ENCODE peak calls at places on chromosome 2, in four cellular contexts. C, J, R and M are unnamed samples.

GRCh38 chr2:152042636-152043615 is 55.9 kb downstream of the CACNB4 start:
- DNase-seq in J (no peak), R (no peak), C (no peak), M (no peak)

GRCh38 chr2:72031346-72032115 is 116.1 kb downstream of the CYP26B1 start:
- DNase-seq in C (no peak), J (no peak), R (no peak), M (no peak)

GRCh38 chr2:178514664-178515063 is 34.4 kb downstream of the PLEKHA3 start:
- DNase-seq in C (no peak), J (no peak), R (peak), M (no peak)

GRCh38 chr2:54059504-54059903 is 55.9 kb upstream of the ACYP2 start:
- DNase-seq in C (no peak), J (no peak), R (no peak), M (no peak)

GRCh38 chr2:182436252-182436651 is 9.4 kb upstream of the PDE1A start:
- DNase-seq in C (no peak), J (no peak), R (no peak), M (no peak)

GRCh38 chr2:85434677-85435076 is 16.2 kb downstream of the SH2D6 start:
- DNase-seq in C (no peak), J (no peak), R (no peak), M (no peak)

GRCh38 chr2:23414876-23415275 is 29.9 kb downstream of the KLHL29 start:
- DNase-seq in C (no peak), J (no peak), R (no peak), M (no peak)

GRCh38 chr2:167944825-167945659 is 302.4 kb downstream of the STK39 start:
- DNase-seq in C (no peak), R (no peak), J (no peak), M (no peak)

GRCh38 chr2:234521536-234521935 is 24.7 kb upstream of the ARL4C start:
- DNase-seq in R (no peak), C (no peak), J (no peak), M (no peak)

GRCh38 chr2:105005601-105006000 is 32.3 kb upstream of the MRPS9 start:
- DNase-seq in C (no peak), J (peak), R (no peak), M (no peak)

GRCh38 chr2:238686223-238686622 is 161.7 kb upstream of the TWIST2 start:
- DNase-seq in J (no peak), C (no peak), R (no peak), M (no peak)

GRCh38 chr2:143056548-143056947 is 72.7 kb upstream of the ARHGAP15 start:
- DNase-seq in R (no peak), J (no peak), C (no peak), M (no peak)

GRCh38 chr2:95389256-95390119 is 13.0 kb upstream of the FAHD2A start:
- DNase-seq in C (peak), J (peak), R (peak), M (peak)

GRCh38 chr2:37324786-37325624 is at the start of gene PRKD3:
- DNase-seq in C (no peak), R (peak), J (peak), M (peak)

GRCh38 chr2:85269959-85270358 is 57.8 kb downstream of the TGOLN2 start:
- DNase-seq in J (no peak), C (peak), R (no peak), M (no peak)

GRCh38 chr2:154240921-154241379 is 369.2 kb downstream of the GALNT13 start:
- DNase-seq in R (no peak), J (no peak), C (no peak), M (no peak)

GRCh38 chr2:128663371-128664050 is 344.8 kb upstream of the HS6ST1 start:
- DNase-seq in C (no peak), J (no peak), R (no peak), M (no peak)

GRCh38 chr2:119024568-119024967 is 82.6 kb downstream of the MARCO start:
- DNase-seq in R (no peak), J (no peak), C (no peak), M (no peak)

GRCh38 chr2:106745468-106745867 is 140.5 kb downstream of the ST6GAL2 start:
- DNase-seq in R (no peak), C (peak), J (peak), M (no peak)

GRCh38 chr2:24122356-24123211 is 550 bp downstream of the PFN4 start:
- DNase-seq in J (no peak), R (no peak), C (no peak), M (no peak)

GRCh38 chr2:133885847-133886246 is 317.6 kb upstream of the NCKAP5 start:
- DNase-seq in R (no peak), J (no peak), C (no peak), M (no peak)

GRCh38 chr2:118535171-118535817 is 312.2 kb downstream of the EN1 start:
- DNase-seq in J (no peak), C (no peak), R (no peak), M (no peak)

GRCh38 chr2:11156396-11157075 is 1.3 kb downstream of the SLC66A3 start:
- DNase-seq in J (no peak), R (no peak), C (no peak), M (no peak)

GRCh38 chr2:86019121-86019520 is 86.6 kb downstream of the POLR1A start:
- DNase-seq in C (no peak), J (no peak), R (no peak), M (no peak)